ENCODE peak calls at places on chromosomes 6 and 20, in eight cellular contexts. B is lung; K is HFFc6; W is activated CD8-positive, alpha-beta T cell treated with anti-CD3 and anti-CD28 coated beads for 36 hours; D is AG10803; Z is fibroblast of pulmonary artery; X is epithelial cell of proximal tubule; T is GM13977. V is an unnamed sample.

GRCh38 chr6:153814136-153814535 is 224.9 kb upstream of the OPRM1 start:
- DNase-seq in B (no peak), K (no peak), W (no peak), D (no peak), Z (no peak), X (no peak), T (no peak), V (no peak)

GRCh38 chr6:32188381-32189081 is 1.5 kb downstream of the PBX2 start:
- DNase-seq in B (no peak), K (peak; percentile 14), W (no peak), D (peak; percentile 34), Z (peak; percentile 26), X (no peak), T (no peak), V (no peak)

GRCh38 chr6:126696921-126697693 is 357.2 kb downstream of the CENPW start:
- DNase-seq in B (no peak), K (no peak), W (no peak), D (peak; percentile 24), Z (no peak), X (no peak), T (no peak), V (no peak)

GRCh38 chr20:6768228-6769185 is 1.0 kb downstream of the BMP2 start:
- DNase-seq in B (peak; percentile 32), K (no peak), W (peak; percentile 2), D (no peak), Z (peak; percentile 34), X (no peak), T (peak; percentile 17), V (peak; percentile 22)

GRCh38 chr6:53168516-53169257 is 20.0 kb upstream of the GCM1 start:
- DNase-seq in B (no peak), K (peak; percentile 56), W (no peak), D (peak; percentile 69), Z (peak; percentile 52), X (no peak), T (no peak), V (no peak)

GRCh38 chr20:25245461-25245860 is 2.4 kb upstream of the PYGB start:
- DNase-seq in B (no peak), K (no peak), W (no peak), D (no peak), Z (no peak), X (no peak), T (no peak), V (no peak)

GRCh38 chr6:147615659-147616456 is 107.4 kb downstream of the SAMD5 start:
- DNase-seq in B (no peak), K (no peak), W (no peak), D (no peak), Z (no peak), X (no peak), T (no peak), V (no peak)

GRCh38 chr20:38222231-38222922 is 38.2 kb downstream of the KIAA1755 start:
- DNase-seq in B (peak; percentile 61), K (peak; percentile 37), W (peak; percentile 75), D (peak; percentile 42), Z (peak; percentile 64), X (no peak), T (peak; percentile 85), V (peak; percentile 80)

GRCh38 chr6:3956054-3956453 is 106.9 kb downstream of the FAM50B start:
- DNase-seq in B (no peak), K (no peak), W (no peak), D (no peak), Z (no peak), X (no peak), T (no peak), V (no peak)

GRCh38 chr20:23419995-23420901 is 1.0 kb downstream of the NAPB start:
- DNase-seq in B (peak; percentile 45), K (peak; percentile 71), W (peak; percentile 69), D (peak; percentile 71), Z (peak; percentile 70), X (peak; percentile 39), T (peak; percentile 58), V (peak; percentile 75)

GRCh38 chr20:53399131-53399530 is 194.5 kb downstream of the ZNF217 start:
- DNase-seq in B (no peak), K (no peak), W (no peak), D (no peak), Z (no peak), X (no peak), T (no peak), V (no peak)

GRCh38 chr6:113065606-113066005 is 718.5 kb downstream of the RFPL4B start:
- DNase-seq in B (no peak), K (no peak), W (no peak), D (peak; percentile 74), Z (peak; percentile 54), X (no peak), T (no peak), V (no peak)

GRCh38 chr6:149855040-149855654 is 9.0 kb downstream of the LRP11 start:
- DNase-seq in B (no peak), K (peak; percentile 91), W (no peak), D (peak; percentile 82), Z (peak; percentile 79), X (no peak), T (no peak), V (no peak)

DNA sequence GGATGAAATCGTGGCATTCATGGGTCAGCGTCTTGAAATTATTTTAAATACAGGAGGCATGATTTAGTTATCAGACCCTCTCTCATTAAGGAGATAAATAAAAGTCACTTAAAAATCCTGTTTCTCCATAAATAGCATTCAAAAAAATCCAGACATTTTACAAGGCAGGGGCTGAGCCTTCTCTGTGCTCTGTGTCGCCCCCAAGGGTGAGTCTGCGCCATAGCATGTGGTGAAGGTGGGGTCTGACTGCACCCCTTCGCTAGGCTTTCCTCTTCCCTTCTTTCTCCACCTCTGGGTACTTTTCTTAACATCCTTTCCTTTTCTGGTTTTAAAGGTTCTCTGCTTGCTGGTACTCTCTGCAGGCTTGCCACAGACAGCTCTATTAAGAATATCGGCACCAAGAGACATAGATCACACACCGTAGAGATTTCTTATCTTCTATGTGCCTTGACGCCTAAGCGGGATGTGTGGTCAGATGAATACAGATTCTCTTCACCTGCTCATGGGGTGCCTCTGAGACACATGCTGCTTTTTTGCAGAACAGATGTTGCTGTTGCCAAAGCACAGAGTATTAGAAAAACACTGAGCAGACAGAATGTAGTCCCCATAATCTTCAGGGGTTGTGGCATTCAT is 20.1 kb upstream of the FAM209A start:
- DNase-seq in B (no peak), K (no peak), W (peak; percentile 44), D (no peak), Z (no peak), X (no peak), T (no peak), V (no peak)
- TF ChIP-seq CTCF in B (no peak), K (peak; percentile 70), W (peak; percentile 70), D (peak; percentile 50), Z (peak; percentile 50), X (peak; percentile 58), T (peak; percentile 50), V (peak; percentile 42)

DNA sequence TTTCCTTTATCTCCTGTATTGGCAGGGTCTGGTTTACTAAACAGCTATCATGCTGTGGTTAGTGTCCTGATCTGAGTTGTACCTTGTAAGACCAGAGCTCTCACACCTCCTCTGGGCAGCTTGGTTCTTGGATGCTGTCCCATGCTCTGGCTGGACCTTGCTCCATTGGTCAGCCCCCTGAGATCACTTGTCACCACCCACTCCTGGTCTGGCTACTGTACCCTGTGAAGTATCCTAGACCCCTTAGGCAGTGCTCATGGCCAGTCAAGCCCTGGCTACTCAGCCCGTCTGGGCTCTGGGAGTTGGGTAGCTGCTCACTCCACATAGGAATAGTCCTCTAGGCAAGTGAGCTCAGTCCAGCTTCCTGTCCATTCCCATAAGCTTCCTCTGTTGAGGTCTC is 31.1 kb downstream of the ADGRF4 start:
- DNase-seq in B (no peak), K (no peak), W (no peak), D (no peak), Z (no peak), X (no peak), T (no peak), V (no peak)
- TF ChIP-seq CTCF in B (no peak), K (no peak), W (no peak), D (no peak), Z (no peak), X (no peak), T (no peak), V (no peak)

GRCh38 chr6:69100772-69101171 is 465.7 kb downstream of the ADGRB3 start:
- DNase-seq in B (no peak), K (no peak), W (no peak), D (no peak), Z (no peak), X (no peak), T (no peak), V (no peak)

DNA sequence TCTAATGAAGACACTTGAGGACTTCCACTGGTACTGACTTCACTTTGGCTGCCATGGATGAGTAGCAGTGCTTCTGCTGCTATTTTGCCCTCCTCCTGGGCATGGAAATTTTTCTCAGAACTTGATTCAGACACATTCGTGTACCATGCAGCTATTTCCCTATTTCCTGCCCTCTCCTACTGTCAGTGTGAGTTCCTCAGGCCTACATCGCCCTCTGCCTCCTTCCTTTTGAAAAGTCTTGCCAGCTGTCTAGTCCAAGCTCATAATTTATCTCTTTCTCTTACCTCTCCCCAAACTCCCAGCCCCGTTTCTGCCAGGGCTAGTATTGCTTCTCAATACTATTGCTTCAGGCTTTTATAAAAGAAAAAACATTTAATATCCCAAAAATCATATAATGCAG is 470.2 kb downstream of the ADGRB3 start:
- DNase-seq in B (no peak), K (no peak), W (no peak), D (no peak), Z (peak; percentile 39), X (no peak), T (no peak), V (no peak)
- TF ChIP-seq CTCF in B (no peak), K (no peak), W (no peak), D (no peak), Z (peak; percentile 28), X (peak; percentile 68), T (no peak), V (no peak)

DNA sequence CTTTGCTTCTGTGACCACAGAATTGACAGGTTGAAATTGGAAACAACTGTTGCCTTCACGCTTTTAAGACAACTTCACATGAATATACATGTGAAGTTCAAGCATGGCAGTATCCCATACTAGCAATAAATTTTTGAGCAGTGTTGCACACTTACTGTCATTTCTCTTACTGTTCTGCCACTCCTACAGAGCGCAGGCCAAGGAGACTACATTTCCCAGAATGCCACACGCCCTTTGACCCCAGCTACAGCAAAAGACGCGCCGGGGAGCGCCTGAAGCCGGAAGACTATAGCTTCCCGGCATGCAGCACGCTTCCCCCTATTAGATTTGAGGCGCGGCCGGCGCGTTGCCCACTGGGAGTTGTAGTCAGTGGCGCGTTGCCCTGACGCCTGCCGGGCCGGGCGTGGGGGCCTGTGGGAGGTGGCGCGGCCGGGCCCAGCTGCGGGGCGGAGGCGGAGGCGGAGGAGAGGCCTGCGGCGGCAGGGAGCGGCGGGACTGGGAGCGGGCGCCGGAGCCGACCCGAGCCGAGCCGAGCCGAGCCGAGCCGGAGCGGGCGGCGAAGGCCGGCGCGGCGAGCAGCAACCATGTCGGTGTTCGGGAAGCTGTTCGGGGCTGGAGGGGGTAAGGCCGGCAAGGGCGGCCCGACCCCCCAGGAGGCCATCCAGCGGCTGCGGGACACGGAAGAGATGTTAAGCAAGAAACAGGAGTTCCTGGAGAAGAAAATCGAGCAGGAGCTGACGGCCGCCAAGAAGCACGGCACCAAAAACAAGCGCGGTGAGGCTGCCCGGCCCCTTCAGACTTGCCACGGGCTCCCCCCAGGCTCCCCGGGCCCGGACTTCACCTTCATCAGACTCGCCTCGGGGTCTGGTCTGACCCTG is at the start of gene CHMP4B:
- DNase-seq in B (peak; percentile 99), K (peak; percentile 98), W (peak; percentile 99), D (peak; percentile 98), Z (peak; percentile 99), X (peak; percentile 63), T (peak; percentile 98), V (peak; percentile 97)
- TF ChIP-seq CTCF in B (no peak), K (no peak), W (no peak), D (no peak), Z (no peak), X (no peak), T (no peak), V (no peak)

GRCh38 chr6:109440325-109441068 is at the start of the genes PPIL6 and SMPD2:
- DNase-seq in B (peak; percentile 87), K (peak; percentile 78), W (peak; percentile 80), D (peak; percentile 88), Z (peak; percentile 90), X (no peak), T (peak; percentile 96), V (peak; percentile 97)
- TF ChIP-seq CTCF in B (no peak), K (peak; percentile 71), W (no peak), D (peak; percentile 25), Z (no peak), X (no peak), T (peak; percentile 11), V (no peak)

V was measured in GM20000.